ENCODE peak calls at places on chromosome 3, in five cellular contexts. V is amniotic epithelial cell; Y is activated naive CD4-positive, alpha-beta T cell treated with Interleukin-2 at 50 U/mL for 16 hours; D is stimulated activated CD4-positive, alpha-beta T cell treated with anti-CD3 and anti-CD28 coated beads, Interleukin-12 subunit alpha, Interleukin-12 subunit beta, amount 100 ng/mL, for 48 hours; N is NCI-H1436. U is an unnamed sample.

GRCh38 chr3:72258786-72259185 is 473.8 kb upstream of the PROK2 start:
- DNase-seq in V (no peak), Y (no peak), D (no peak), N (peak), U (no peak)

GRCh38 chr3:170458285-170458684 is 39.6 kb downstream of the CLDN11 start:
- DNase-seq in V (no peak), Y (no peak), D (no peak), N (no peak), U (no peak)

GRCh38 chr3:63061449-63061848 is 186.2 kb upstream of the CADPS start:
- DNase-seq in V (no peak), Y (no peak), D (no peak), N (no peak), U (no peak)

GRCh38 chr3:16875876-16876575 is 8.7 kb upstream of the PLCL2 start:
- DNase-seq in V (no peak), Y (no peak), D (no peak), N (no peak), U (no peak)

GRCh38 chr3:112633757-112634156 is 7.2 kb downstream of the CCDC80 start:
- DNase-seq in V (peak), Y (no peak), D (no peak), N (peak), U (no peak)

GRCh38 chr3:126113733-126114132 is 29.8 kb upstream of the SLC41A3 start:
- DNase-seq in V (no peak), Y (no peak), D (no peak), N (no peak), U (no peak)

GRCh38 chr3:196778755-196779154 is 39.1 kb downstream of the PAK2 start:
- DNase-seq in V (peak), Y (no peak), D (no peak), N (no peak), U (peak)

GRCh38 chr3:122397136-122397645 is 13.2 kb downstream of the FAM162A start:
- DNase-seq in V (no peak), Y (no peak), D (no peak), N (no peak), U (peak)

GRCh38 chr3:39808467-39809180 is 785 bp upstream of the MYRIP start:
- DNase-seq in V (no peak), Y (no peak), D (no peak), N (no peak), U (no peak)

GRCh38 chr3:173921741-173922140 is 524.2 kb downstream of the NLGN1 start:
- DNase-seq in V (no peak), Y (no peak), D (no peak), N (peak), U (no peak)

GRCh38 chr3:136831461-136831860 is 12.5 kb downstream of the SLC35G2 start:
- DNase-seq in V (peak), Y (no peak), D (no peak), N (no peak), U (no peak)

GRCh38 chr3:194935061-194935460 is 249.4 kb downstream of the FAM43A start:
- DNase-seq in V (no peak), Y (no peak), D (no peak), N (no peak), U (no peak)

GRCh38 chr3:122247087-122247824 is 63.8 kb downstream of the CASR start:
- DNase-seq in V (no peak), Y (no peak), D (no peak), N (no peak), U (no peak)

GRCh38 chr3:48367201-48367600 is 4.8 kb upstream of the FBXW12 start:
- DNase-seq in V (no peak), Y (no peak), D (no peak), N (no peak), U (no peak)

GRCh38 chr3:102536479-102536878 is 101.7 kb downstream of the ZPLD1 start:
- DNase-seq in V (peak), Y (no peak), D (no peak), N (peak), U (peak)